ENCODE peak calls at places on chromosomes 5 and 9, in six cellular contexts. One of them, this sample, is unnamed.

GRCh38 chr5:131998431-131999040 is 12.9 kb downstream of the ACSL6 start:
- DNase-seq in fibroblast of lung: no peak
- DNase-seq in body of pancreas: no peak
- DNase-seq in HFFc6: no peak
- DNase-seq in A549: no peak
- DNase-seq in non-pigmented ciliary epithelial cell: no peak
- DNase-seq in this sample: no peak

GRCh38 chr5:176741566-176742211 is 68.7 kb upstream of the UNC5A start:
- DNase-seq in fibroblast of lung: no peak
- DNase-seq in body of pancreas: no peak
- DNase-seq in HFFc6: no peak
- DNase-seq in A549: no peak
- DNase-seq in non-pigmented ciliary epithelial cell: no peak
- DNase-seq in this sample: no peak

GRCh38 chr9:72928042-72928507 is 24.8 kb downstream of the ALDH1A1 start:
- DNase-seq in fibroblast of lung: no peak
- DNase-seq in body of pancreas: no peak
- DNase-seq in HFFc6: no peak
- DNase-seq in A549: no peak
- DNase-seq in non-pigmented ciliary epithelial cell: no peak
- DNase-seq in this sample: no peak

GRCh38 chr5:137706841-137707240 is 29.0 kb downstream of the KLHL3 start:
- DNase-seq in fibroblast of lung: no peak
- DNase-seq in body of pancreas: no peak
- DNase-seq in HFFc6: peak; percentile 55
- DNase-seq in A549: no peak
- DNase-seq in non-pigmented ciliary epithelial cell: no peak
- DNase-seq in this sample: peak; percentile 50

GRCh38 chr5:44707721-44708120 is 101.0 kb upstream of the MRPS30 start:
- DNase-seq in fibroblast of lung: no peak
- DNase-seq in body of pancreas: no peak
- DNase-seq in HFFc6: no peak
- DNase-seq in A549: no peak
- DNase-seq in non-pigmented ciliary epithelial cell: no peak
- DNase-seq in this sample: no peak

GRCh38 chr5:139565411-139566305 is 4.5 kb downstream of the UBE2D2 start:
- DNase-seq in fibroblast of lung: no peak
- DNase-seq in body of pancreas: no peak
- DNase-seq in HFFc6: no peak
- DNase-seq in A549: no peak
- DNase-seq in non-pigmented ciliary epithelial cell: no peak
- DNase-seq in this sample: peak; percentile 45

GRCh38 chr5:10424124-10424731 is 17.5 kb upstream of the ROPN1L start:
- DNase-seq in fibroblast of lung: peak; percentile 62
- DNase-seq in body of pancreas: peak; percentile 36
- DNase-seq in HFFc6: peak; percentile 38
- DNase-seq in A549: peak; percentile 46
- DNase-seq in non-pigmented ciliary epithelial cell: no peak
- DNase-seq in this sample: peak; percentile 22

GRCh38 chr5:96745025-96745424 is 62.7 kb downstream of the ERAP1 start:
- DNase-seq in fibroblast of lung: no peak
- DNase-seq in body of pancreas: no peak
- DNase-seq in HFFc6: no peak
- DNase-seq in A549: no peak
- DNase-seq in non-pigmented ciliary epithelial cell: no peak
- DNase-seq in this sample: no peak

GRCh38 chr5:74241751-74242140 is 398.8 kb downstream of the ENC1 start:
- DNase-seq in fibroblast of lung: no peak
- DNase-seq in body of pancreas: no peak
- DNase-seq in HFFc6: peak; percentile 69
- DNase-seq in A549: no peak
- DNase-seq in non-pigmented ciliary epithelial cell: no peak
- DNase-seq in this sample: no peak

GRCh38 chr5:96844476-96844990 is 31.8 kb upstream of the ERAP2 start:
- DNase-seq in fibroblast of lung: no peak
- DNase-seq in body of pancreas: no peak
- DNase-seq in HFFc6: peak; percentile 57
- DNase-seq in A549: no peak
- DNase-seq in non-pigmented ciliary epithelial cell: no peak
- DNase-seq in this sample: no peak

GRCh38 chr9:34430843-34431437 is 27.4 kb downstream of the FAM219A start:
- DNase-seq in fibroblast of lung: peak; percentile 84
- DNase-seq in body of pancreas: peak; percentile 42
- DNase-seq in HFFc6: peak; percentile 91
- DNase-seq in A549: peak; percentile 8
- DNase-seq in non-pigmented ciliary epithelial cell: no peak
- DNase-seq in this sample: peak; percentile 67

GRCh38 chr5:39464096-39464495 is 39.3 kb upstream of the DAB2 start:
- DNase-seq in fibroblast of lung: no peak
- DNase-seq in body of pancreas: no peak
- DNase-seq in HFFc6: no peak
- DNase-seq in A549: no peak
- DNase-seq in non-pigmented ciliary epithelial cell: no peak
- DNase-seq in this sample: no peak

GRCh38 chr5:179258922-179259730 is 86.1 kb downstream of the ADAMTS2 start:
- DNase-seq in fibroblast of lung: peak; percentile 31
- DNase-seq in body of pancreas: no peak
- DNase-seq in HFFc6: peak; percentile 68
- DNase-seq in A549: no peak
- DNase-seq in non-pigmented ciliary epithelial cell: no peak
- DNase-seq in this sample: no peak

GRCh38 chr9:82466616-82467251 is 478.2 kb downstream of the SPATA31D1 start:
- DNase-seq in fibroblast of lung: no peak
- DNase-seq in body of pancreas: no peak
- DNase-seq in HFFc6: no peak
- DNase-seq in A549: no peak
- DNase-seq in non-pigmented ciliary epithelial cell: no peak
- DNase-seq in this sample: peak; percentile 23

GRCh38 chr5:139660105-139660915 is 12.2 kb downstream of the CXXC5 start:
- DNase-seq in fibroblast of lung: no peak
- DNase-seq in body of pancreas: peak; percentile 94
- DNase-seq in HFFc6: peak; percentile 48
- DNase-seq in A549: no peak
- DNase-seq in non-pigmented ciliary epithelial cell: no peak
- DNase-seq in this sample: no peak

GRCh38 chr5:56075361-56075760 is 80.6 kb upstream of the IL6ST start:
- DNase-seq in fibroblast of lung: peak; percentile 96
- DNase-seq in body of pancreas: peak; percentile 51
- DNase-seq in HFFc6: no peak
- DNase-seq in A549: no peak
- DNase-seq in non-pigmented ciliary epithelial cell: no peak
- DNase-seq in this sample: no peak

GRCh38 chr9:136886610-136887597 is 588 bp downstream of the TRAF2 start:
- DNase-seq in fibroblast of lung: peak; percentile 18
- DNase-seq in body of pancreas: no peak
- DNase-seq in HFFc6: no peak
- DNase-seq in A549: peak; percentile 46
- DNase-seq in non-pigmented ciliary epithelial cell: no peak
- DNase-seq in this sample: peak; percentile 90

GRCh38 chr9:110452227-110452801 is 114.7 kb upstream of the TXNDC8 start:
- DNase-seq in fibroblast of lung: peak; percentile 43
- DNase-seq in body of pancreas: no peak
- DNase-seq in HFFc6: no peak
- DNase-seq in A549: no peak
- DNase-seq in non-pigmented ciliary epithelial cell: no peak
- DNase-seq in this sample: no peak

GRCh38 chr5:171314728-171315385 is 5.8 kb downstream of the TLX3 start:
- DNase-seq in fibroblast of lung: peak; percentile 17
- DNase-seq in body of pancreas: no peak
- DNase-seq in HFFc6: no peak
- DNase-seq in A549: no peak
- DNase-seq in non-pigmented ciliary epithelial cell: no peak
- DNase-seq in this sample: no peak

GRCh38 chr9:136744747-136745146 is 2.0 kb upstream of the LCN10 start:
- DNase-seq in fibroblast of lung: no peak
- DNase-seq in body of pancreas: no peak
- DNase-seq in HFFc6: no peak
- DNase-seq in A549: no peak
- DNase-seq in non-pigmented ciliary epithelial cell: no peak
- DNase-seq in this sample: no peak

GRCh38 chr9:91436841-91437240 is 13.2 kb upstream of the NFIL3 start:
- DNase-seq in fibroblast of lung: no peak
- DNase-seq in body of pancreas: no peak
- DNase-seq in HFFc6: no peak
- DNase-seq in A549: no peak
- DNase-seq in non-pigmented ciliary epithelial cell: no peak
- DNase-seq in this sample: no peak

GRCh38 chr5:42984307-42984706 is 55.8 kb downstream of the ANXA2R start:
- DNase-seq in fibroblast of lung: no peak
- DNase-seq in body of pancreas: no peak
- DNase-seq in HFFc6: no peak
- DNase-seq in A549: no peak
- DNase-seq in non-pigmented ciliary epithelial cell: no peak
- DNase-seq in this sample: no peak

GRCh38 chr9:135139366-135139965 is 52.0 kb downstream of the OLFM1 start:
- DNase-seq in fibroblast of lung: no peak
- DNase-seq in body of pancreas: no peak
- DNase-seq in HFFc6: no peak
- DNase-seq in A549: no peak
- DNase-seq in non-pigmented ciliary epithelial cell: no peak
- DNase-seq in this sample: no peak

This sample was measured in hepatic stellate cell.